ENCODE peak calls at places on chromosomes 12 and 14, in five cellular contexts. D is Caco-2, A is right atrium auricular region, H is MCF 10A, M is H4. L is an unnamed sample.

GRCh38 chr14:88380405-88380804 is 5.1 kb upstream of the SPATA7 start:
- DNase-seq in A (no peak), H (peak; percentile 8), D (peak; percentile 29), M (no peak), L (no peak)

GRCh38 chr14:72525087-72525909 is 368.6 kb downstream of the DPF3 start:
- DNase-seq in D (no peak), M (no peak), A (no peak), H (no peak), L (no peak)

GRCh38 chr12:6233121-6233971 is 33.1 kb downstream of the CD9 start:
- DNase-seq in M (no peak), H (no peak), D (no peak), A (no peak), L (no peak)

GRCh38 chr12:114841557-114842251 is 157.7 kb upstream of the TBX3 start:
- DNase-seq in A (no peak), M (no peak), D (peak; percentile 20), H (no peak), L (no peak)

GRCh38 chr12:45257185-45257585 is 41.3 kb downstream of the ANO6 start:
- DNase-seq in D (no peak), A (no peak), H (no peak), M (no peak), L (no peak)

GRCh38 chr12:2467447-2468195 is 327.1 kb upstream of the FKBP4 start:
- DNase-seq in M (no peak), H (no peak), D (no peak), A (no peak), L (no peak)

GRCh38 chr12:31507966-31508365 is 83.0 kb downstream of the DENND5B start:
- DNase-seq in D (no peak), H (peak; percentile 67), M (no peak), A (no peak), L (no peak)

GRCh38 chr12:113310489-113310888 is 24.4 kb downstream of the SLC8B1 start:
- DNase-seq in A (no peak), H (peak; percentile 30), D (peak; percentile 27), M (no peak), L (no peak)

GRCh38 chr12:85779768-85780167 is 56.4 kb downstream of the RASSF9 start:
- DNase-seq in A (no peak), H (no peak), D (no peak), M (no peak), L (no peak)

GRCh38 chr12:47282206-47282605 is 202.4 kb upstream of the AMIGO2 start:
- DNase-seq in H (no peak), M (no peak), D (no peak), A (no peak), L (no peak)

GRCh38 chr12:43336962-43337555 is 214.9 kb downstream of the ADAMTS20 start:
- DNase-seq in M (peak; percentile 47), D (no peak), A (no peak), H (peak; percentile 38), L (peak; percentile 44)

GRCh38 chr12:46256942-46257341 is 11.9 kb downstream of the SLC38A1 start:
- DNase-seq in D (no peak), M (no peak), H (no peak), A (no peak), L (no peak)

GRCh38 chr14:64671591-64671990 is 32.6 kb upstream of the PLEKHG3 start:
- DNase-seq in M (peak; percentile 66), D (peak; percentile 55), H (peak; percentile 81), A (no peak), L (peak; percentile 52)

GRCh38 chr12:113954547-113954946 is 11.6 kb downstream of the RBM19 start:
- DNase-seq in H (no peak), M (no peak), D (no peak), A (no peak), L (no peak)

GRCh38 chr14:98904677-98905076 is 367.3 kb downstream of the BCL11B start:
- DNase-seq in A (no peak), D (no peak), H (peak; percentile 79), M (no peak), L (no peak)

GRCh38 chr14:100891051-100891450 is 12.5 kb downstream of the RTL1 start:
- DNase-seq in M (no peak), A (no peak), H (no peak), D (no peak), L (no peak)

GRCh38 chr12:5428332-5429221 is 3.3 kb upstream of the NTF3 start:
- DNase-seq in M (no peak), D (peak; percentile 43), A (no peak), H (no peak), L (peak; percentile 16)

GRCh38 chr14:24673534-24674203 is 39.7 kb upstream of the GZMB start:
- DNase-seq in H (no peak), A (no peak), M (no peak), D (no peak), L (no peak)

GRCh38 chr14:81401420-81402122 is 1.4 kb upstream of the STON2 start:
- DNase-seq in M (peak; percentile 92), D (no peak), H (peak; percentile 91), A (no peak), L (peak; percentile 58)

GRCh38 chr14:73613046-73613383 is 698 bp downstream of the ACOT6 start:
- DNase-seq in D (no peak), H (no peak), M (no peak), A (no peak), L (no peak)

GRCh38 chr12:58009355-58009754 is 68.0 kb downstream of the ATP23 start:
- DNase-seq in H (no peak), M (no peak), D (no peak), A (no peak), L (no peak)

GRCh38 chr12:80677994-80678393 is 29.4 kb upstream of the MYF6 start:
- DNase-seq in H (no peak), M (no peak), D (no peak), A (no peak), L (no peak)

GRCh38 chr14:52241102-52241793 is 26.2 kb upstream of the PTGDR start:
- DNase-seq in H (peak; percentile 71), D (no peak), M (no peak), A (no peak), L (no peak)

GRCh38 chr12:110590059-110590458 is 6.9 kb upstream of the PPTC7 start:
- DNase-seq in D (no peak), A (no peak), M (no peak), H (no peak), L (no peak)

GRCh38 chr12:124940393-124941169 is 26.1 kb upstream of the UBC start:
- DNase-seq in D (peak; percentile 94), A (peak; percentile 95), M (peak; percentile 93), H (peak; percentile 95), L (peak; percentile 91)

GRCh38 chr14:54627718-54628345 is 60.9 kb downstream of the SAMD4A start:
- DNase-seq in M (no peak), A (no peak), D (no peak), H (no peak), L (no peak)